ENCODE peak calls at places on chromosomes 4 and X, in eight cellular contexts. G is NCI-H2081, K is transverse colon, H is naive B cell, T is ELF-1, W is mammary epithelial cell, Y is fibroblast of pulmonary artery, A is NCI-H1105. E is an unnamed sample.

GRCh38 chrX:63566856-63567255 is 215.7 kb upstream of the SPIN4 start:
- DNase-seq in T (no peak), Y (no peak), H (no peak), W (no peak), A (no peak), K (no peak), G (no peak), E (no peak)

GRCh38 chr4:68109891-68110290 is 19.8 kb downstream of the TMPRSS11F start:
- DNase-seq in K (no peak), A (no peak), T (no peak), W (no peak), G (no peak), Y (no peak), H (no peak), E (no peak)

GRCh38 chrX:119481218-119481875 is 13.1 kb downstream of the SLC25A5 start:
- DNase-seq in G (no peak), Y (peak; percentile 36), H (no peak), W (no peak), K (no peak), T (no peak), A (no peak), E (no peak)

GRCh38 chr4:84389406-84389805 is 109.7 kb downstream of the NKX6-1 start:
- DNase-seq in Y (no peak), W (no peak), K (no peak), G (no peak), T (no peak), A (no peak), H (no peak), E (no peak)

GRCh38 chr4:159010563-159011260 is 92.2 kb upstream of the RAPGEF2 start:
- DNase-seq in H (no peak), G (peak; percentile 88), T (no peak), Y (peak; percentile 87), A (peak; percentile 6), W (peak; percentile 75), K (peak; percentile 67), E (peak; percentile 18)

GRCh38 chrX:9988762-9989161 is 21.6 kb downstream of the CLDN34 start:
- DNase-seq in G (no peak), Y (peak; percentile 44), W (no peak), H (no peak), K (no peak), A (no peak), T (no peak), E (no peak)

GRCh38 chr4:62899607-62900364 is 1509.5 kb downstream of the TECRL start:
- DNase-seq in A (no peak), G (no peak), W (no peak), T (no peak), Y (no peak), K (no peak), H (no peak), E (no peak)

GRCh38 chrX:53190363-53190960 is 34.5 kb downstream of the KDM5C start:
- DNase-seq in Y (peak; percentile 3), H (no peak), T (peak; percentile 79), W (no peak), A (no peak), G (no peak), K (no peak), E (no peak)

GRCh38 chrX:68146054-68146453 is 287.2 kb downstream of the OPHN1 start:
- DNase-seq in H (no peak), T (no peak), G (no peak), Y (peak; percentile 67), A (no peak), W (peak; percentile 34), K (no peak), E (peak; percentile 4)

GRCh38 chr4:124641715-124642380 is 70.7 kb downstream of the ANKRD50 start:
- DNase-seq in W (peak; percentile 89), Y (peak; percentile 82), H (no peak), T (no peak), K (no peak), G (no peak), A (no peak), E (peak; percentile 48)

GRCh38 chrX:39823848-39824247 is 273.9 kb downstream of the BCOR start:
- DNase-seq in K (no peak), H (peak; percentile 29), W (no peak), A (no peak), G (no peak), Y (no peak), T (no peak), E (no peak)

GRCh38 chr4:2858451-2859217 is 15.0 kb downstream of the ADD1 start:
- DNase-seq in A (no peak), G (no peak), K (peak; percentile 46), H (no peak), Y (peak; percentile 47), T (no peak), W (peak; percentile 11), E (no peak)

GRCh38 chr4:26813698-26814097 is 46.9 kb upstream of the STIM2 start:
- DNase-seq in A (no peak), T (no peak), K (no peak), H (no peak), G (no peak), Y (no peak), W (no peak), E (no peak)

GRCh38 chr4:84792366-84793301 is 173.9 kb downstream of the WDFY3 start:
- DNase-seq in K (no peak), G (no peak), T (no peak), A (no peak), H (no peak), W (no peak), Y (no peak), E (no peak)

GRCh38 chr4:18536420-18536819 is 514.9 kb upstream of the LCORL start:
- DNase-seq in G (no peak), H (no peak), K (no peak), T (peak; percentile 3), A (no peak), W (no peak), Y (no peak), E (no peak)

GRCh38 chr4:79201976-79202375 is 123.9 kb downstream of the NAA11 start:
- DNase-seq in A (no peak), G (no peak), K (no peak), W (no peak), T (no peak), Y (no peak), H (no peak), E (no peak)

GRCh38 chr4:103092245-103092644 is 7.4 kb downstream of the BDH2 start:
- DNase-seq in W (no peak), Y (no peak), G (no peak), T (no peak), A (no peak), K (no peak), H (no peak), E (no peak)

GRCh38 chr4:102562995-102563394 is 61.8 kb downstream of the NFKB1 start:
- DNase-seq in T (no peak), A (no peak), W (peak; percentile 27), K (no peak), G (no peak), H (no peak), Y (no peak), E (no peak)

GRCh38 chr4:35253331-35253730 is 991.0 kb downstream of the ARAP2 start:
- DNase-seq in H (no peak), K (no peak), Y (no peak), T (no peak), W (no peak), A (no peak), G (no peak), E (no peak)

GRCh38 chr4:159142254-159142653 is 39.4 kb downstream of the RAPGEF2 start:
- DNase-seq in Y (peak; percentile 29), W (peak; percentile 9), G (no peak), T (no peak), A (no peak), K (no peak), H (no peak), E (no peak)

GRCh38 chr4:48375651-48376291 is 34.4 kb downstream of the SLAIN2 start:
- DNase-seq in H (no peak), G (peak; percentile 75), K (peak; percentile 71), T (no peak), W (peak; percentile 83), A (no peak), Y (peak; percentile 81), E (peak; percentile 74)

GRCh38 chrX:111467896-111468295 is 43.5 kb upstream of the SERTM2 start:
- DNase-seq in K (no peak), H (no peak), T (no peak), G (peak; percentile 27), A (no peak), Y (no peak), W (no peak), E (no peak)

GRCh38 chrX:154840856-154841255 is 6.4 kb upstream of the SMIM9 start:
- DNase-seq in Y (peak; percentile 79), H (peak; percentile 30), A (peak; percentile 46), W (peak; percentile 9), G (peak; percentile 20), T (no peak), K (no peak), E (peak; percentile 18)

GRCh38 chr4:19239565-19239964 is 1012.1 kb upstream of the SLIT2 start:
- DNase-seq in H (no peak), G (no peak), W (peak; percentile 52), A (no peak), K (no peak), Y (peak; percentile 31), T (no peak), E (no peak)

GRCh38 chr4:41069838-41070237 is 144.5 kb downstream of the APBB2 start:
- DNase-seq in G (peak; percentile 68), W (no peak), K (no peak), Y (no peak), H (no peak), T (peak; percentile 47), A (no peak), E (no peak)

GRCh38 chr4:162782778-162783507 is 383.7 kb downstream of the NAF1 start:
- DNase-seq in H (no peak), W (no peak), T (no peak), G (no peak), A (no peak), K (no peak), Y (no peak), E (no peak)

GRCh38 chr4:123741906-123742305 is 345.3 kb downstream of the SPRY1 start:
- DNase-seq in H (no peak), A (no peak), Y (peak; percentile 82), T (no peak), G (no peak), W (no peak), K (no peak), E (no peak)

GRCh38 chrX:129665916-129666644 is 11.3 kb upstream of the APLN start:
- DNase-seq in K (no peak), H (no peak), Y (peak; percentile 85), W (peak; percentile 60), A (no peak), T (peak; percentile 94), G (no peak), E (peak; percentile 21)

GRCh38 chr4:76090241-76090691 is 15.8 kb downstream of the ART3 start:
- DNase-seq in H (peak; percentile 68), Y (peak; percentile 88), G (no peak), T (no peak), A (no peak), W (peak; percentile 99), K (no peak), E (peak; percentile 47)

GRCh38 chrX:22378296-22378695 is 105.6 kb downstream of the CBLL2 start:
- DNase-seq in G (no peak), W (peak; percentile 23), K (no peak), Y (no peak), H (no peak), T (no peak), A (no peak), E (no peak)

GRCh38 chr4:113316879-113317278 is 267.4 kb downstream of the ANK2 start:
- DNase-seq in H (peak; percentile 43), Y (no peak), T (no peak), G (no peak), W (no peak), K (no peak), A (peak; percentile 11), E (no peak)

E was measured in AG04450.